ENCODE peak calls at places on chromosomes 13 and 19, in four cellular contexts. U is GOT3; N is stimulated activated naive B cell treated with anti-CD40 and anti-IgM and Interleukin-4, amounts not matched to agents 10 μg/mL and 1 μg/mL and 100 μg/mL, for 72 hours; O is stimulated activated CD8-positive, alpha-beta memory T cell treated with anti-CD3 and anti-CD28 coated beads, Interleukin-4, amount 100 ng/mL, for 48 hours. R is an unnamed sample.

GRCh38 chr19:14835011-14835410 is at the start of the genes OR7A5 and OR7C1:
- DNase-seq in U (no peak), N (no peak), O (no peak), R (no peak)

GRCh38 chr13:98484289-98485219 is 92.4 kb downstream of the STK24 start:
- DNase-seq in U (peak; percentile 49), N (no peak), O (peak; percentile 74), R (peak; percentile 72)

GRCh38 chr19:30167976-30168635 is 204.1 kb upstream of the ZNF536 start:
- DNase-seq in U (no peak), N (no peak), O (no peak), R (no peak)

GRCh38 chr19:5903054-5903501 is 512 bp downstream of the NDUFA11 start:
- DNase-seq in U (no peak), N (peak; percentile 10), O (peak; percentile 43), R (no peak)

GRCh38 chr13:31090921-31091624 is 70.6 kb downstream of the HSPH1 start:
- DNase-seq in U (no peak), N (no peak), O (no peak), R (no peak)

GRCh38 chr13:64680739-64681138 is 2549.4 kb downstream of the PCDH9 start:
- DNase-seq in U (no peak), N (no peak), O (no peak), R (no peak)

GRCh38 chr13:24718192-24718965 is 38.2 kb downstream of the ATP12A start:
- DNase-seq in U (no peak), N (no peak), O (no peak), R (no peak)

GRCh38 chr19:53982056-53982455 is 9.4 kb upstream of the CACNG6 start:
- DNase-seq in U (no peak), N (no peak), O (no peak), R (no peak)

GRCh38 chr19:38648789-38649304 is 1.4 kb downstream of the ACTN4 start:
- DNase-seq in U (no peak), N (no peak), O (no peak), R (no peak)

GRCh38 chr13:65892859-65893258 is 1337.3 kb downstream of the PCDH9 start:
- DNase-seq in U (no peak), N (no peak), O (no peak), R (no peak)

GRCh38 chr13:99301913-99302636 is 5.1 kb downstream of the GPR183 start:
- DNase-seq in U (no peak), N (no peak), O (no peak), R (no peak)

GRCh38 chr19:49560358-49560900 is 19.9 kb downstream of the NOSIP start:
- DNase-seq in U (no peak), N (no peak), O (peak; percentile 64), R (no peak)

GRCh38 chr19:644789-645188 is 5.1 kb downstream of the FGF22 start:
- DNase-seq in U (no peak), N (no peak), O (no peak), R (no peak)

GRCh38 chr13:29125934-29126424 is 305.8 kb downstream of the MTUS2 start:
- DNase-seq in U (no peak), N (peak; percentile 37), O (no peak), R (no peak)

GRCh38 chr13:51152713-51153112 is 41.6 kb upstream of the C13orf42 start:
- DNase-seq in U (no peak), N (no peak), O (peak; percentile 28), R (no peak)

GRCh38 chr19:50319156-50319555 is 10.0 kb downstream of the KCNC3 start:
- DNase-seq in U (no peak), N (no peak), O (no peak), R (no peak)

GRCh38 chr19:35207391-35207871 is 21.1 kb downstream of the FAM187B start:
- DNase-seq in U (no peak), N (no peak), O (no peak), R (no peak)

GRCh38 chr13:23472189-23472588 is 38.7 kb upstream of the SACS start:
- DNase-seq in U (no peak), N (no peak), O (no peak), R (no peak)

GRCh38 chr13:55155046-55155445 is 1985.7 kb upstream of the PRR20A start:
- DNase-seq in U (no peak), N (no peak), O (no peak), R (no peak)

GRCh38 chr13:25966086-25966485 is 85.7 kb downstream of the SHISA2 start:
- DNase-seq in U (no peak), N (no peak), O (no peak), R (no peak)

GRCh38 chr13:75308222-75308621 is 173.7 kb downstream of the TBC1D4 start:
- DNase-seq in U (no peak), N (peak; percentile 53), O (peak; percentile 55), R (no peak)

GRCh38 chr13:83449666-83450395 is 432.4 kb downstream of the SLITRK1 start:
- DNase-seq in U (no peak), N (no peak), O (no peak), R (no peak)

GRCh38 chr19:10654610-10655456 is 687 bp downstream of the ILF3 start:
- DNase-seq in U (no peak), N (no peak), O (peak; percentile 72), R (no peak)